ENCODE peak calls at places on chromosomes 5 and 9, in four cellular contexts. One of them, this sample, is unnamed.

GRCh38 chr5:79173626-79174025 is 62.0 kb downstream of the BHMT start:
- DNase-seq in stimulated activated CD8-positive, alpha-beta memory T cell treated with anti-CD3 and anti-CD28 coated beads, Interleukin-12 subunit alpha, Interleukin-12 subunit beta, amount 100 ng/mL, for 1 hour: no peak
- DNase-seq in sigmoid colon: no peak
- DNase-seq in stomach: peak; percentile 55
- DNase-seq in this sample: no peak

GRCh38 chr9:5389109-5389732 is 48.5 kb downstream of the PLGRKT start:
- DNase-seq in stomach: no peak
- DNase-seq in sigmoid colon: no peak
- DNase-seq in stimulated activated CD8-positive, alpha-beta memory T cell treated with anti-CD3 and anti-CD28 coated beads, Interleukin-12 subunit alpha, Interleukin-12 subunit beta, amount 100 ng/mL, for 1 hour: no peak
- DNase-seq in this sample: no peak

GRCh38 chr5:135375040-135375439 is 24.0 kb downstream of the MACROH2A1 start:
- DNase-seq in sigmoid colon: no peak
- DNase-seq in stomach: no peak
- DNase-seq in stimulated activated CD8-positive, alpha-beta memory T cell treated with anti-CD3 and anti-CD28 coated beads, Interleukin-12 subunit alpha, Interleukin-12 subunit beta, amount 100 ng/mL, for 1 hour: no peak
- DNase-seq in this sample: no peak

GRCh38 chr9:214488-215448 is at the start of gene DOCK8:
- DNase-seq in stimulated activated CD8-positive, alpha-beta memory T cell treated with anti-CD3 and anti-CD28 coated beads, Interleukin-12 subunit alpha, Interleukin-12 subunit beta, amount 100 ng/mL, for 1 hour: peak; percentile 24
- DNase-seq in stomach: peak; percentile 83
- DNase-seq in sigmoid colon: peak; percentile 76
- DNase-seq in this sample: peak; percentile 78

GRCh38 chr9:37060821-37061220 is 26.8 kb upstream of the PAX5 start:
- DNase-seq in stomach: no peak
- DNase-seq in stimulated activated CD8-positive, alpha-beta memory T cell treated with anti-CD3 and anti-CD28 coated beads, Interleukin-12 subunit alpha, Interleukin-12 subunit beta, amount 100 ng/mL, for 1 hour: no peak
- DNase-seq in sigmoid colon: no peak
- DNase-seq in this sample: peak; percentile 11

GRCh38 chr5:55895276-55895675 is 44.1 kb downstream of the IL31RA start:
- DNase-seq in sigmoid colon: no peak
- DNase-seq in stimulated activated CD8-positive, alpha-beta memory T cell treated with anti-CD3 and anti-CD28 coated beads, Interleukin-12 subunit alpha, Interleukin-12 subunit beta, amount 100 ng/mL, for 1 hour: no peak
- DNase-seq in stomach: no peak
- DNase-seq in this sample: no peak

GRCh38 chr5:178564842-178565550 is 25.2 kb downstream of the COL23A1 start:
- DNase-seq in sigmoid colon: no peak
- DNase-seq in stimulated activated CD8-positive, alpha-beta memory T cell treated with anti-CD3 and anti-CD28 coated beads, Interleukin-12 subunit alpha, Interleukin-12 subunit beta, amount 100 ng/mL, for 1 hour: no peak
- DNase-seq in stomach: no peak
- DNase-seq in this sample: no peak

GRCh38 chr9:87421734-87422133 is 75.9 kb upstream of the DAPK1 start:
- DNase-seq in sigmoid colon: no peak
- DNase-seq in stimulated activated CD8-positive, alpha-beta memory T cell treated with anti-CD3 and anti-CD28 coated beads, Interleukin-12 subunit alpha, Interleukin-12 subunit beta, amount 100 ng/mL, for 1 hour: no peak
- DNase-seq in stomach: no peak
- DNase-seq in this sample: no peak

GRCh38 chr5:19577882-19578281 is 410.1 kb downstream of the CDH18 start:
- DNase-seq in stomach: no peak
- DNase-seq in sigmoid colon: no peak
- DNase-seq in stimulated activated CD8-positive, alpha-beta memory T cell treated with anti-CD3 and anti-CD28 coated beads, Interleukin-12 subunit alpha, Interleukin-12 subunit beta, amount 100 ng/mL, for 1 hour: no peak
- DNase-seq in this sample: no peak

GRCh38 chr5:173592050-173592669 is 24.3 kb downstream of the BOD1 start:
- DNase-seq in stomach: no peak
- DNase-seq in stimulated activated CD8-positive, alpha-beta memory T cell treated with anti-CD3 and anti-CD28 coated beads, Interleukin-12 subunit alpha, Interleukin-12 subunit beta, amount 100 ng/mL, for 1 hour: no peak
- DNase-seq in sigmoid colon: no peak
- DNase-seq in this sample: no peak

GRCh38 chr5:75243100-75243499 is 6.4 kb upstream of the ANKRD31 start:
- DNase-seq in stimulated activated CD8-positive, alpha-beta memory T cell treated with anti-CD3 and anti-CD28 coated beads, Interleukin-12 subunit alpha, Interleukin-12 subunit beta, amount 100 ng/mL, for 1 hour: no peak
- DNase-seq in sigmoid colon: no peak
- DNase-seq in stomach: no peak
- DNase-seq in this sample: no peak

GRCh38 chr9:36987891-36988290 is 46.2 kb downstream of the PAX5 start:
- DNase-seq in stomach: no peak
- DNase-seq in sigmoid colon: no peak
- DNase-seq in stimulated activated CD8-positive, alpha-beta memory T cell treated with anti-CD3 and anti-CD28 coated beads, Interleukin-12 subunit alpha, Interleukin-12 subunit beta, amount 100 ng/mL, for 1 hour: no peak
- DNase-seq in this sample: no peak

GRCh38 chr5:132807163-132807838 is 5.8 kb upstream of the SOWAHA start:
- DNase-seq in sigmoid colon: peak; percentile 13
- DNase-seq in stomach: peak; percentile 77
- DNase-seq in stimulated activated CD8-positive, alpha-beta memory T cell treated with anti-CD3 and anti-CD28 coated beads, Interleukin-12 subunit alpha, Interleukin-12 subunit beta, amount 100 ng/mL, for 1 hour: no peak
- DNase-seq in this sample: no peak

GRCh38 chr9:16618524-16618923 is 251.9 kb downstream of the BNC2 start:
- DNase-seq in stimulated activated CD8-positive, alpha-beta memory T cell treated with anti-CD3 and anti-CD28 coated beads, Interleukin-12 subunit alpha, Interleukin-12 subunit beta, amount 100 ng/mL, for 1 hour: no peak
- DNase-seq in stomach: no peak
- DNase-seq in sigmoid colon: no peak
- DNase-seq in this sample: no peak

GRCh38 chr5:64384761-64385160 is 121.1 kb upstream of the RGS7BP start:
- DNase-seq in sigmoid colon: no peak
- DNase-seq in stomach: no peak
- DNase-seq in stimulated activated CD8-positive, alpha-beta memory T cell treated with anti-CD3 and anti-CD28 coated beads, Interleukin-12 subunit alpha, Interleukin-12 subunit beta, amount 100 ng/mL, for 1 hour: no peak
- DNase-seq in this sample: no peak

GRCh38 chr5:95153581-95153980 is 131.3 kb downstream of the MCTP1 start:
- DNase-seq in stomach: no peak
- DNase-seq in sigmoid colon: no peak
- DNase-seq in stimulated activated CD8-positive, alpha-beta memory T cell treated with anti-CD3 and anti-CD28 coated beads, Interleukin-12 subunit alpha, Interleukin-12 subunit beta, amount 100 ng/mL, for 1 hour: no peak
- DNase-seq in this sample: no peak

GRCh38 chr5:56493751-56494150 is 260.6 kb upstream of the ANKRD55 start:
- DNase-seq in sigmoid colon: no peak
- DNase-seq in stimulated activated CD8-positive, alpha-beta memory T cell treated with anti-CD3 and anti-CD28 coated beads, Interleukin-12 subunit alpha, Interleukin-12 subunit beta, amount 100 ng/mL, for 1 hour: no peak
- DNase-seq in stomach: no peak
- DNase-seq in this sample: no peak

GRCh38 chr9:35733109-35733541 is 659 bp downstream of the CREB3 start:
- DNase-seq in stomach: no peak
- DNase-seq in sigmoid colon: no peak
- DNase-seq in stimulated activated CD8-positive, alpha-beta memory T cell treated with anti-CD3 and anti-CD28 coated beads, Interleukin-12 subunit alpha, Interleukin-12 subunit beta, amount 100 ng/mL, for 1 hour: no peak
- DNase-seq in this sample: no peak